ENCODE peak calls at places on chromosome 19, in five cellular contexts. One of them, this sample, is unnamed.
A peak's percentile ranks its signal among the peaks of the same experiment; 100 is the strongest.

GRCh38 chr19:7366701-7367420 is 18.1 kb downstream of the ARHGEF18 start:
- DNase-seq in H1: no peak
- DNase-seq in neuronal stem cell: no peak
- DNase-seq in trophoblast cell: peak; percentile 97
- DNase-seq in mesenchymal stem cell: peak; percentile 35
- DNase-seq in this sample: no peak

GRCh38 chr19:15836595-15837398 is 21.3 kb upstream of the OR10H1 start:
- DNase-seq in neuronal stem cell: peak; percentile 87
- DNase-seq in H1: no peak
- DNase-seq in trophoblast cell: peak; percentile 98
- DNase-seq in mesenchymal stem cell: no peak
- DNase-seq in this sample: no peak

GRCh38 chr19:51489113-51489512 is 10.8 kb downstream of the CEACAM18 start:
- DNase-seq in mesenchymal stem cell: no peak
- DNase-seq in H1: no peak
- DNase-seq in trophoblast cell: no peak
- DNase-seq in neuronal stem cell: no peak
- DNase-seq in this sample: no peak

GRCh38 chr19:3783660-3784584 is 2.3 kb downstream of the MATK start:
- DNase-seq in neuronal stem cell: no peak
- DNase-seq in trophoblast cell: no peak
- DNase-seq in mesenchymal stem cell: no peak
- DNase-seq in H1: no peak
- DNase-seq in this sample: peak; percentile 87

GRCh38 chr19:632228-633067 is 889 bp downstream of the POLRMT start:
- DNase-seq in trophoblast cell: peak; percentile 58
- DNase-seq in H1: no peak
- DNase-seq in mesenchymal stem cell: peak; percentile 74
- DNase-seq in neuronal stem cell: peak; percentile 46
- DNase-seq in this sample: peak; percentile 67

GRCh38 chr19:23762884-23763711 is 4.4 kb upstream of the ZNF681 start:
- DNase-seq in trophoblast cell: peak; percentile 95
- DNase-seq in H1: peak; percentile 41
- DNase-seq in mesenchymal stem cell: peak; percentile 69
- DNase-seq in neuronal stem cell: peak; percentile 83
- DNase-seq in this sample: peak; percentile 94

GRCh38 chr19:9797871-9798270 is 21.0 kb downstream of the FBXL12 start:
- DNase-seq in H1: no peak
- DNase-seq in neuronal stem cell: no peak
- DNase-seq in trophoblast cell: no peak
- DNase-seq in mesenchymal stem cell: no peak
- DNase-seq in this sample: no peak

GRCh38 chr19:42571136-42571535 is 23.6 kb downstream of the CEACAM8 start:
- DNase-seq in H1: no peak
- DNase-seq in trophoblast cell: peak; percentile 87
- DNase-seq in mesenchymal stem cell: no peak
- DNase-seq in neuronal stem cell: no peak
- DNase-seq in this sample: no peak

GRCh38 chr19:18304194-18304495 is 18.7 kb downstream of the LSM4 start:
- DNase-seq in neuronal stem cell: no peak
- DNase-seq in mesenchymal stem cell: no peak
- DNase-seq in trophoblast cell: no peak
- DNase-seq in H1: no peak
- DNase-seq in this sample: no peak

GRCh38 chr19:27750697-27751391 is 1462.1 kb downstream of the UQCRFS1 start:
- DNase-seq in mesenchymal stem cell: no peak
- DNase-seq in neuronal stem cell: no peak
- DNase-seq in trophoblast cell: no peak
- DNase-seq in H1: no peak
- DNase-seq in this sample: no peak

GRCh38 chr19:4555657-4556561 is 3.6 kb downstream of the SEMA6B start:
- DNase-seq in mesenchymal stem cell: no peak
- DNase-seq in H1: no peak
- DNase-seq in trophoblast cell: peak; percentile 44
- DNase-seq in neuronal stem cell: no peak
- DNase-seq in this sample: peak; percentile 92

GRCh38 chr19:55676384-55676783 is 1.4 kb downstream of the EPN1 start:
- DNase-seq in mesenchymal stem cell: no peak
- DNase-seq in H1: no peak
- DNase-seq in neuronal stem cell: no peak
- DNase-seq in trophoblast cell: no peak
- DNase-seq in this sample: no peak

GRCh38 chr19:18294467-18294864 is 13.0 kb upstream of the JUND start:
- DNase-seq in neuronal stem cell: no peak
- DNase-seq in mesenchymal stem cell: no peak
- DNase-seq in H1: no peak
- DNase-seq in trophoblast cell: peak; percentile 80
- DNase-seq in this sample: peak; percentile 64

GRCh38 chr19:572891-573825 is 762 bp downstream of the BSG start:
- DNase-seq in trophoblast cell: peak; percentile 49
- DNase-seq in H1: no peak
- DNase-seq in neuronal stem cell: no peak
- DNase-seq in mesenchymal stem cell: peak; percentile 70
- DNase-seq in this sample: peak; percentile 36

GRCh38 chr19:8630796-8631424 is 477 bp downstream of the NFILZ start:
- DNase-seq in H1: no peak
- DNase-seq in mesenchymal stem cell: no peak
- DNase-seq in neuronal stem cell: no peak
- DNase-seq in trophoblast cell: no peak
- DNase-seq in this sample: no peak

GRCh38 chr19:40674291-40674690 is 16.2 kb downstream of the NUMBL start:
- DNase-seq in neuronal stem cell: no peak
- DNase-seq in mesenchymal stem cell: no peak
- DNase-seq in H1: no peak
- DNase-seq in trophoblast cell: no peak
- DNase-seq in this sample: no peak

GRCh38 chr19:57576661-57577060 is 2.0 kb downstream of the ZNF416 start:
- DNase-seq in trophoblast cell: no peak
- DNase-seq in H1: no peak
- DNase-seq in neuronal stem cell: no peak
- DNase-seq in mesenchymal stem cell: no peak
- DNase-seq in this sample: no peak

GRCh38 chr19:42281175-42282035 is 12.4 kb downstream of the CIC start:
- DNase-seq in H1: no peak
- DNase-seq in mesenchymal stem cell: peak; percentile 52
- DNase-seq in neuronal stem cell: peak; percentile 39
- DNase-seq in trophoblast cell: no peak
- DNase-seq in this sample: peak; percentile 71

GRCh38 chr19:19580417-19580816 is 38.1 kb downstream of the PBX4 start:
- DNase-seq in trophoblast cell: no peak
- DNase-seq in neuronal stem cell: no peak
- DNase-seq in H1: no peak
- DNase-seq in mesenchymal stem cell: no peak
- DNase-seq in this sample: no peak

GRCh38 chr19:19578241-19578640 is 40.2 kb downstream of the CILP2 start:
- DNase-seq in trophoblast cell: no peak
- DNase-seq in neuronal stem cell: no peak
- DNase-seq in H1: no peak
- DNase-seq in mesenchymal stem cell: no peak
- DNase-seq in this sample: no peak

GRCh38 chr19:19581391-19581790 is 37.1 kb downstream of the PBX4 start:
- DNase-seq in neuronal stem cell: no peak
- DNase-seq in H1: no peak
- DNase-seq in mesenchymal stem cell: no peak
- DNase-seq in trophoblast cell: peak; percentile 56
- DNase-seq in this sample: no peak

GRCh38 chr19:19582471-19582870 is 36.0 kb downstream of the PBX4 start:
- DNase-seq in H1: no peak
- DNase-seq in mesenchymal stem cell: no peak
- DNase-seq in neuronal stem cell: no peak
- DNase-seq in trophoblast cell: no peak
- DNase-seq in this sample: no peak

DNA sequence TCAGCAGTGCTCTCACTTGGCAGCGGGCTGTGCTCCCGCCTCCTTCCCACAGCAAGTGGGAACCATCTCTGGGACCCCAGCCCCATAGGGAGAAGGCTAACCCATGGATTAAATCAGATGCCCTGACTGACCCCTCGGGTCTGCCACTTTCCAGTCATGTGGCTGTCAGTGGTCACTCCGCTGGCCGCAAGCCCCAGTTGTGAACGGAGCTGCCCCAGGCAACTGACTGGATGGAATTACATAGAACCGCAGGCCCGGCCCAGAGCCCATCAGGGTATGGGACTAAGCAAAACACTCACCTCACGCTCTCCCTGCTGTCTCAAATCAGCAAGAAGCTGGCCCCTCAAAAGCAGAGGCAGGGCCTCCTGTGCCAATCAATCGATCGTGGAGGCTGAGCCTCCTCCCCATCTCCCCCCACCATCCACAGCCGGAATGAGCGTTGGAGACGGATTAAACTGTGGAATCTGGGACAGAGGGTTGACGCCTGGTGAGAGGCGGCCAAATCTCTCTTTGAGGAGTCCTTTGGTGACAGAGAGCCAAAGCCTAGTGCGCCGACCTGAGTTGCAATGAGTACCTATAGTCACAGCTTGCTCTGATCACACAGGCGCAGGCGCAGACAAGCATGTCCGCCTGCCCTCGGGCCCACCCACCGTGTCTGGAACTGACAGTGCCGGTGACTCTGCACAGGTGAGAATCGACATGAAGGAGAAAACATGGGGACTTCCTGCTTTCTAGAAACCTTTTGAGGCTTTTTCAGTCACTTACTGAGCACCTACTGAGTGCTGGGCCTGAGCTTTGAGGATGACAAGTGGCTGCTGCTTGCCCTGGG is 38.7 kb downstream of the PBX4 start:
- DNase-seq in trophoblast cell: peak; percentile 41
- DNase-seq in neuronal stem cell: no peak
- DNase-seq in mesenchymal stem cell: no peak
- DNase-seq in H1: no peak
- DNase-seq in this sample: no peak
- H2BK12ac ChIP-seq in trophoblast cell: no peak overlapping the region
- H2BK12ac ChIP-seq in neuronal stem cell: no peak overlapping the region
- H2BK12ac ChIP-seq in mesenchymal stem cell: no peak overlapping the region
- H2BK12ac ChIP-seq in H1: no peak overlapping the region
- H2BK12ac ChIP-seq in this sample: no peak overlapping the region

DNA sequence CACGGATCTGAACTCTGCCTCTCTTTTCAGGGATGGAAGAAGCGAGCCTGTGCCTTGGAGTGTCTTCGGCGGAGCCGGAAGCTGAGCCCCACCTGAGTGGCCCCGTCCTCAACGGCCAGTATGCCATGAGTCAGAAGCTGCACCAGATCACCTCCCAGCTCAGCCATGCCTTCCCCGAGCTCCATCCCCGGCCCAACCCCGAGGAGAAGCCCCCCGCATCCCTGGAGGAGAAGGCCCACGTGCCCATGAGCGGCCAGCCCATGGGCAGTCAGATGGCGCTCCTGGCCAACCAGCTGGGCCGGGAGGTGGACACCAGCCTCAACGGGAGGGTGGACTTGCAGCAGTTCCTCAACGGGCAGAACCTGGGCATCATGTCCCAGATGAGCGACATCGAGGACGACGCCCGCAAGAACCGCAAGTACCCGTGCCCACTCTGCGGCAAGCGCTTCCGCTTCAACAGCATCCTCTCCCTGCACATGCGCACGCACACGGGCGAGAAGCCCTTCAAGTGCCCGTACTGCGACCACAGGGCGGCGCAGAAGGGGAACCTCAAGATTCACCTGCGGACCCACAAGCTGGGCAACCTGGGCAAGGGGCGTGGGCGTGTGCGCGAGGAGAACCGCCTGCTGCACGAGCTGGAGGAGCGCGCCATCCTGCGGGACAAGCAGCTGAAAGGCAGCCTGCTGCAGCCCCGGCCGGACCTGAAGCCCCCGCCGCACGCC is 71.5 kb downstream of the ZNF536 start:
- DNase-seq in neuronal stem cell: no peak
- DNase-seq in H1: no peak
- DNase-seq in mesenchymal stem cell: no peak
- DNase-seq in trophoblast cell: no peak
- DNase-seq in this sample: no peak
- H2BK12ac ChIP-seq in neuronal stem cell: peak overlapping the region; percentile 98
- H2BK12ac ChIP-seq in H1: no peak overlapping the region
- H2BK12ac ChIP-seq in mesenchymal stem cell: no peak overlapping the region
- H2BK12ac ChIP-seq in trophoblast cell: no peak overlapping the region
- H2BK12ac ChIP-seq in this sample: no peak overlapping the region

DNA sequence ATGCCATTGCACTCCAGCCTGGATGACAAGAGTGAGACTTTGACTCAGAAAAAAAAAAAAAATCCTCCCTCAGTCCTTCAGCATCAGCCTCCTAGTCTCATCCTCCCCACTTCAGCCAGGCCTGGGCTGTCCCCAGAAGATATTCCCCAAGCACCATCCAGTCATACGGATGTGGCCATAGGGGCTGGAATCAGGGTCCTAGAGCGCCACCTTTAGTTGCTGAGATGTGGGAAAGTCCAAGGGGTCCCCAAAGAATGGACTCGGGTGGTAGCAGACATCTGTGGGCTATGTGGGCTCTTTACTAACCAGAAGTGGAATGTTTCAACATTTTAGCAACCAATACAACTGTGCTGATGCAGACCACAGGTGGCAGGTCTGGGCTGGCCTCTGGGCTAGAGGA is 3.1 kb upstream of the TYROBP start:
- DNase-seq in mesenchymal stem cell: no peak
- DNase-seq in H1: no peak
- DNase-seq in neuronal stem cell: no peak
- DNase-seq in trophoblast cell: no peak
- DNase-seq in this sample: peak; percentile 53
- H2BK12ac ChIP-seq in mesenchymal stem cell: no peak overlapping the region
- H2BK12ac ChIP-seq in H1: no peak overlapping the region
- H2BK12ac ChIP-seq in neuronal stem cell: no peak overlapping the region
- H2BK12ac ChIP-seq in trophoblast cell: no peak overlapping the region
- H2BK12ac ChIP-seq in this sample: no peak overlapping the region

GRCh38 chr19:16902545-16902944 is 13.7 kb downstream of the F2RL3 start:
- DNase-seq in trophoblast cell: no peak
- DNase-seq in neuronal stem cell: no peak
- DNase-seq in H1: no peak
- DNase-seq in mesenchymal stem cell: no peak
- DNase-seq in this sample: no peak
- H2BK12ac ChIP-seq in trophoblast cell: no peak overlapping the region
- H2BK12ac ChIP-seq in neuronal stem cell: no peak overlapping the region
- H2BK12ac ChIP-seq in H1: no peak overlapping the region
- H2BK12ac ChIP-seq in mesenchymal stem cell: no peak overlapping the region
- H2BK12ac ChIP-seq in this sample: no peak overlapping the region

DNA sequence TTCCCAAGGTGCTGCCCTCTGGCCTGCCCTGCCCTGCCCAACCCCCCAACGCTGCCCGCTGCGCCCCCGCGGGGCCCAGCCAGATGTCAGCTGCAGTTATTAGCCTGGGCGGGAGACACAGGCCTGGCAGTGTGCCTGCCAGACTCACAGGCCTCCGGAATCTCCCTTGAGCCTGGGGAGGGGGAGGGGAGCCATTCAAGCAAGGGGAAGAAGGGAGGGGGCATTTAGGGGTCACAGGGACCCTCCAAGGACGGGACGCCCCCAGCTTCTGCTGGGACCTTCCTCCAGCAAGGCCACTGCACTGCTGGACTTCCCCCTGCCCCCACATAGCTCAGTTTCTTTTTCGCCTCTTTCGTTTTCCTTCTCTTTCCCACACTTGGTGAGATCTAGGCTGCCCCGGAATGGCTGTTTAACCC is 2.6 kb upstream of the JUNB start:
- DNase-seq in mesenchymal stem cell: peak; percentile 88
- DNase-seq in H1: no peak
- DNase-seq in trophoblast cell: peak; percentile 15
- DNase-seq in neuronal stem cell: no peak
- DNase-seq in this sample: peak; percentile 59
- H2BK12ac ChIP-seq in mesenchymal stem cell: peak overlapping the region; percentile 97
- H2BK12ac ChIP-seq in H1: no peak overlapping the region
- H2BK12ac ChIP-seq in trophoblast cell: peak overlapping the region; percentile 96
- H2BK12ac ChIP-seq in neuronal stem cell: no peak overlapping the region
- H2BK12ac ChIP-seq in this sample: no peak overlapping the region

GRCh38 chr19:33220115-33220514 is 5.5 kb downstream of the SLC7A10 start:
- DNase-seq in mesenchymal stem cell: no peak
- DNase-seq in H1: no peak
- DNase-seq in trophoblast cell: no peak
- DNase-seq in neuronal stem cell: no peak
- DNase-seq in this sample: no peak
- H2BK12ac ChIP-seq in mesenchymal stem cell: no peak overlapping the region
- H2BK12ac ChIP-seq in H1: no peak overlapping the region
- H2BK12ac ChIP-seq in trophoblast cell: no peak overlapping the region
- H2BK12ac ChIP-seq in neuronal stem cell: peak overlapping the region; percentile 4
- H2BK12ac ChIP-seq in this sample: no peak overlapping the region

GRCh38 chr19:53333466-53334449 is at the start of gene ZNF845:
- DNase-seq in mesenchymal stem cell: peak; percentile 90
- DNase-seq in neuronal stem cell: peak; percentile 91
- DNase-seq in H1: peak; percentile 79
- DNase-seq in trophoblast cell: peak; percentile 97
- DNase-seq in this sample: peak; percentile 95
- H2BK12ac ChIP-seq in mesenchymal stem cell: no peak within 1 kb of the TSS
- H2BK12ac ChIP-seq in neuronal stem cell: no peak within 1 kb of the TSS
- H2BK12ac ChIP-seq in H1: peak within 1 kb of the TSS; percentile 68
- H2BK12ac ChIP-seq in trophoblast cell: peak within 1 kb of the TSS; percentile 35
- H2BK12ac ChIP-seq in this sample: no peak within 1 kb of the TSS